ENCODE peak calls at places on chromosomes 12 and 14, in ten cellular contexts. H, S, L, B, V, Q, X, A, E and K are unnamed samples.

GRCh38 chr12:77893918-77894317 is 63.2 kb downstream of the NAV3 start:
- DNase-seq in V (peak; percentile 17), S (no peak), H (peak; percentile 43), B (peak; percentile 88), Q (peak; percentile 74), L (no peak), A (no peak), X (peak; percentile 39), E (no peak), K (no peak)

GRCh38 chr14:68510201-68510600 is 282.7 kb downstream of the ZFP36L1 start:
- DNase-seq in X (no peak), A (peak; percentile 73), V (no peak), Q (no peak), L (no peak), B (peak; percentile 19), E (no peak), H (peak; percentile 86), S (peak; percentile 80), K (no peak)

GRCh38 chr12:131860472-131861260 is 32.5 kb downstream of the MMP17 start:
- DNase-seq in X (peak; percentile 95), E (peak; percentile 74), H (peak; percentile 38), S (peak; percentile 35), Q (peak; percentile 66), B (no peak), L (peak; percentile 57), A (no peak), V (peak; percentile 94), K (peak; percentile 81)

GRCh38 chr14:39265741-39266588 is 32.2 kb downstream of the MIA2 start:
- DNase-seq in L (no peak), E (no peak), H (peak; percentile 48), X (peak; percentile 92), V (no peak), A (no peak), B (no peak), Q (no peak), S (no peak), K (no peak)

GRCh38 chr14:92540472-92541048 is 27.0 kb downstream of the RIN3 start:
- DNase-seq in E (peak; percentile 90), B (peak; percentile 60), A (peak; percentile 87), S (peak; percentile 96), L (peak; percentile 83), H (peak; percentile 100), V (no peak), Q (peak; percentile 92), X (peak; percentile 96), K (peak; percentile 74)

GRCh38 chr12:9039397-9039977 is 50.1 kb downstream of the KLRG1 start:
- DNase-seq in A (no peak), B (no peak), L (no peak), E (no peak), Q (no peak), H (peak; percentile 27), X (peak; percentile 64), V (peak; percentile 47), S (no peak), K (no peak)

GRCh38 chr14:37122919-37123639 is 49.3 kb downstream of the SLC25A21 start:
- DNase-seq in Q (no peak), S (no peak), B (no peak), H (peak; percentile 47), V (no peak), E (no peak), L (no peak), A (no peak), X (peak; percentile 55), K (no peak)

GRCh38 chr14:69260979-69261605 is 1.1 kb downstream of the GALNT16 start:
- DNase-seq in B (peak; percentile 44), V (no peak), X (peak; percentile 37), L (no peak), E (no peak), A (no peak), H (no peak), Q (peak; percentile 61), S (no peak), K (peak; percentile 47)

GRCh38 chr14:105192866-105193731 is 12.0 kb upstream of the NUDT14 start:
- DNase-seq in A (no peak), E (no peak), S (no peak), L (no peak), B (no peak), X (no peak), H (peak; percentile 51), V (no peak), Q (no peak), K (no peak)

GRCh38 chr12:131758016-131758739 is 47.3 kb downstream of the SFSWAP start:
- DNase-seq in L (no peak), B (no peak), S (no peak), Q (no peak), X (no peak), V (no peak), H (no peak), E (no peak), A (no peak), K (no peak)

GRCh38 chr14:92252291-92252690 is 70.7 kb upstream of the SLC24A4 start:
- DNase-seq in Q (no peak), L (no peak), S (no peak), E (no peak), V (no peak), X (no peak), A (no peak), B (no peak), H (no peak), K (no peak)

GRCh38 chr12:5078423-5078822 is 34.7 kb downstream of the KCNA5 start:
- DNase-seq in B (peak; percentile 19), S (peak; percentile 69), A (peak; percentile 72), H (peak; percentile 29), V (no peak), X (no peak), E (no peak), L (no peak), Q (no peak), K (peak; percentile 93)

GRCh38 chr14:102913341-102914211 is 8.9 kb upstream of the AMN start:
- DNase-seq in B (no peak), X (no peak), H (no peak), L (no peak), Q (no peak), A (no peak), E (peak; percentile 72), V (no peak), S (no peak), K (no peak)

GRCh38 chr14:75496755-75497154 is 25.5 kb upstream of the BATF start:
- DNase-seq in H (no peak), S (no peak), B (no peak), E (no peak), Q (no peak), V (no peak), X (no peak), A (no peak), L (no peak), K (no peak)
- H3K4me1 ChIP-seq in H (no peaks in the 10 kb centered on the region), S (no peaks in the 10 kb centered on the region), B (no peaks in the 10 kb centered on the region), E (no peaks in the 10 kb centered on the region), Q (no peaks in the 10 kb centered on the region), V (no peaks in the 10 kb centered on the region), X (no peaks in the 10 kb centered on the region), A (no peaks in the 10 kb centered on the region), L (no peaks in the 10 kb centered on the region), K (no peaks in the 10 kb centered on the region)

GRCh38 chr14:90058876-90059458 is 2.8 kb upstream of the KCNK13 start:
- DNase-seq in S (no peak), B (no peak), V (no peak), A (no peak), Q (no peak), L (no peak), H (peak; percentile 24), E (no peak), X (no peak), K (no peak)

GRCh38 chr14:90062852-90063539 is 1.2 kb downstream of the KCNK13 start:
- DNase-seq in B (no peak), H (no peak), E (no peak), Q (no peak), S (no peak), V (no peak), L (no peak), X (no peak), A (no peak), K (no peak)

GRCh38 chr14:90061849-90062794 is at the start of gene KCNK13:
- DNase-seq in B (peak; percentile 18), V (no peak), S (no peak), A (no peak), E (peak; percentile 59), Q (no peak), H (peak; percentile 11), X (peak; percentile 25), L (no peak), K (peak; percentile 57)

GRCh38 chr14:90060965-90061848 is 587 bp upstream of the KCNK13 start:
- DNase-seq in V (no peak), A (no peak), Q (no peak), B (no peak), X (no peak), S (no peak), L (no peak), H (no peak), E (peak; percentile 73), K (peak; percentile 30)

DNA sequence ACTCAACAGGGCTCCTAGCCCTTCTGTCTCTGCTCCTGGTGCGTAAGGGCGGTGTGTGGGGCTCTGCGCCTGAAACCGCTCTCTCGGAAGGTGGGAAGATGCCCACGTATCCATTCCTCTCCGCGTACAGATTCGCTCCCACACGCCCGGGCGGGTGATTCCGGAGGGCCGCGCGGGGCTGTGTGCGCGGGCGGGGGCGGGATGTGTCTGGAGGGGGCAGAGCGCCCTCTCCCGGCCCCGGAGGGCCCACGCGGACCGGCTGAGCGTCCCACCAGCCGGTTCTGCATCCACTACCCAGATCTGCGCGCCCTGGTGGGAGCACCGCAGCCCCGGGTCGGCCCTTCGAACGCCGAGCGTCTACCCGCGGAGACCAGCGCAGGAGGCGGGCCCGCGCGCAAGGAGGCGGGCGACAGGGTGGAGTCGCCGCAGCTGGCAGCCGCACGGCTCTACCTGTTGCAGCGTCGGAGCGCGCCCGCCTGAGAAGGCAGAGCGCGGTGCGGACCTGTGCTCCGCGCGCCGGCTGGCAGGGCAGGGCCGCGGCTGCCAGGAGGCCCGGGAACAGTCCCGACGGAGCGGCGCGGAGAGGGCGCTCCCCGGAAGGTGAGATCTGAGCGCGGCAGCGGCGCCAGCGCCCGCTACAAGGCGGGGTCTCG is 1.4 kb upstream of the KCNK13 start:
- DNase-seq in V (peak; percentile 34), B (peak; percentile 36), L (no peak), E (peak; percentile 68), A (no peak), X (peak; percentile 65), Q (peak; percentile 49), S (no peak), H (peak; percentile 63), K (peak; percentile 79)
- TF ChIP-seq CTCF in V (peak; percentile 79), B (no peak), L (no peak), E (peak; percentile 67), A (no peak), X (peak; percentile 67), Q (peak; percentile 22), S (no peak), H (peak; percentile 37), K (peak; percentile 69)

DNA sequence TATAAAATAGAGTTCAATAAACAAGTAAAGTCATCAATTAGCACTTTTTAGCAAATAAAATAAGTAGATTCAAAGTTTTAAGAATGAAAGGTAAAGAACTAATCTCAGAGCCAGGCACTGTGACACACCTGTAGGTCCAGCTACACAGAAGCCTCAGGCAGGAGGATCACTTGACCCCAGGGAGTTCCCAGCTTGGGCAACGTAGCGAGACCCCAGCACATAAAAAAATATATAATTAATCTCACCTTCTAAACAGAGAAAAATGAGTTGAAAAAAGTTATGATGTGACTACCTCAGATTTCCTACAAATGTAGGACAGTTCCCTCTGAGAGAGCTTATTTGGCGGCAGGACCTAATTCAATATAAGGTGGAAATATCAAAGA is 19.3 kb downstream of the DAD1 start:
- DNase-seq in S (no peak), A (no peak), L (no peak), V (no peak), Q (no peak), H (no peak), B (no peak), E (no peak), X (no peak), K (no peak)
- H3K4me3 ChIP-seq in S (no peak overlapping the region), A (no peak overlapping the region), L (no peak overlapping the region), V (no peak overlapping the region), Q (peak overlapping the region; percentile 3), H (no peak overlapping the region), B (no peak overlapping the region), E (no peak overlapping the region), X (no peak overlapping the region), K (no peak overlapping the region)

GRCh38 chr12:76666272-76666845 is 97.6 kb upstream of the ZDHHC17 start:
- DNase-seq in L (no peak), Q (no peak), H (no peak), S (no peak), E (no peak), X (no peak), V (no peak), B (no peak), A (no peak), K (no peak)
- H3K4me1 ChIP-seq in L (no peaks in the 10 kb centered on the region), Q (no peaks in the 10 kb centered on the region), H (no peaks in the 10 kb centered on the region), S (no peaks in the 10 kb centered on the region), E (no peaks in the 10 kb centered on the region), X (peaks cover 11% of the 10 kb centered on the region), V (no peaks in the 10 kb centered on the region), B (no peaks in the 10 kb centered on the region), A (no peaks in the 10 kb centered on the region), K (peaks cover 9% of the 10 kb centered on the region)